ENCODE peak calls at places on chromosomes 4 and X, in seven cellular contexts. One of them, this sample, is unnamed.

GRCh38 chr4:136742330-136742729 is 790.0 kb downstream of the PCDH18 start:
- DNase-seq in heart left ventricle: no peak
- DNase-seq in A673: peak
- DNase-seq in endodermal cell: no peak
- DNase-seq in neural progenitor cell: no peak
- DNase-seq in transverse colon: no peak
- DNase-seq in hepatocyte: no peak
- DNase-seq in this sample: peak

GRCh38 chr4:122341906-122342305 is 36.9 kb upstream of the ADAD1 start:
- DNase-seq in heart left ventricle: no peak
- DNase-seq in A673: no peak
- DNase-seq in endodermal cell: no peak
- DNase-seq in neural progenitor cell: no peak
- DNase-seq in transverse colon: no peak
- DNase-seq in hepatocyte: peak
- DNase-seq in this sample: peak

GRCh38 chr4:56902703-56903102 is 5.0 kb upstream of the REST start:
- DNase-seq in heart left ventricle: no peak
- DNase-seq in A673: no peak
- DNase-seq in endodermal cell: no peak
- DNase-seq in neural progenitor cell: no peak
- DNase-seq in transverse colon: no peak
- DNase-seq in hepatocyte: no peak
- DNase-seq in this sample: no peak

GRCh38 chr4:20391224-20391623 is 139.5 kb downstream of the SLIT2 start:
- DNase-seq in heart left ventricle: no peak
- DNase-seq in A673: no peak
- DNase-seq in endodermal cell: no peak
- DNase-seq in neural progenitor cell: no peak
- DNase-seq in transverse colon: no peak
- DNase-seq in hepatocyte: no peak
- DNase-seq in this sample: peak

GRCh38 chrX:71098302-71098701 is 2.7 kb downstream of the FOXO4 start:
- DNase-seq in heart left ventricle: peak
- DNase-seq in A673: peak
- DNase-seq in endodermal cell: peak
- DNase-seq in neural progenitor cell: no peak
- DNase-seq in transverse colon: peak
- DNase-seq in hepatocyte: peak
- DNase-seq in this sample: no peak

GRCh38 chrX:21802054-21802660 is 37.3 kb upstream of the MBTPS2 start:
- DNase-seq in heart left ventricle: no peak
- DNase-seq in A673: peak
- DNase-seq in endodermal cell: no peak
- DNase-seq in neural progenitor cell: no peak
- DNase-seq in transverse colon: no peak
- DNase-seq in hepatocyte: peak
- DNase-seq in this sample: no peak

GRCh38 chr4:166435449-166435848 is 562.4 kb downstream of the TLL1 start:
- DNase-seq in heart left ventricle: no peak
- DNase-seq in A673: no peak
- DNase-seq in endodermal cell: no peak
- DNase-seq in neural progenitor cell: no peak
- DNase-seq in transverse colon: no peak
- DNase-seq in hepatocyte: no peak
- DNase-seq in this sample: peak

GRCh38 chr4:141642711-141643110 is 6.3 kb downstream of the IL15 start:
- DNase-seq in heart left ventricle: no peak
- DNase-seq in A673: no peak
- DNase-seq in endodermal cell: no peak
- DNase-seq in neural progenitor cell: no peak
- DNase-seq in transverse colon: no peak
- DNase-seq in hepatocyte: no peak
- DNase-seq in this sample: no peak

GRCh38 chrX:24241822-24242648 is 71.8 kb downstream of the SUPT20HL2 start:
- DNase-seq in heart left ventricle: no peak
- DNase-seq in A673: peak
- DNase-seq in endodermal cell: peak
- DNase-seq in neural progenitor cell: peak
- DNase-seq in transverse colon: no peak
- DNase-seq in hepatocyte: peak
- DNase-seq in this sample: peak

GRCh38 chrX:66408507-66408906 is 230.4 kb downstream of the EDA2R start:
- DNase-seq in heart left ventricle: no peak
- DNase-seq in A673: peak
- DNase-seq in endodermal cell: no peak
- DNase-seq in neural progenitor cell: no peak
- DNase-seq in transverse colon: no peak
- DNase-seq in hepatocyte: no peak
- DNase-seq in this sample: no peak

GRCh38 chrX:37846141-37846540 is 1.2 kb downstream of the DYNLT3 start:
- DNase-seq in heart left ventricle: no peak
- DNase-seq in A673: no peak
- DNase-seq in endodermal cell: no peak
- DNase-seq in neural progenitor cell: no peak
- DNase-seq in transverse colon: no peak
- DNase-seq in hepatocyte: no peak
- DNase-seq in this sample: no peak

GRCh38 chr4:126306152-126306869 is 991.6 kb downstream of the FAT4 start:
- DNase-seq in heart left ventricle: peak
- DNase-seq in A673: no peak
- DNase-seq in endodermal cell: no peak
- DNase-seq in neural progenitor cell: no peak
- DNase-seq in transverse colon: no peak
- DNase-seq in hepatocyte: no peak
- DNase-seq in this sample: no peak

GRCh38 chr4:46329118-46329976 is 60.6 kb downstream of the GABRA2 start:
- DNase-seq in heart left ventricle: no peak
- DNase-seq in A673: peak
- DNase-seq in endodermal cell: peak
- DNase-seq in neural progenitor cell: peak
- DNase-seq in transverse colon: peak
- DNase-seq in hepatocyte: peak
- DNase-seq in this sample: no peak

GRCh38 chr4:161403781-161404180 is 760.0 kb downstream of the FSTL5 start:
- DNase-seq in heart left ventricle: no peak
- DNase-seq in A673: no peak
- DNase-seq in endodermal cell: no peak
- DNase-seq in neural progenitor cell: no peak
- DNase-seq in transverse colon: no peak
- DNase-seq in hepatocyte: no peak
- DNase-seq in this sample: no peak

GRCh38 chr4:152436384-152436783 is 99.5 kb downstream of the FBXW7 start:
- DNase-seq in heart left ventricle: no peak
- DNase-seq in A673: no peak
- DNase-seq in endodermal cell: peak
- DNase-seq in neural progenitor cell: no peak
- DNase-seq in transverse colon: no peak
- DNase-seq in hepatocyte: no peak
- DNase-seq in this sample: no peak

GRCh38 chr4:14880805-14881204 is 121.5 kb upstream of the CPEB2 start:
- DNase-seq in heart left ventricle: no peak
- DNase-seq in A673: peak
- DNase-seq in endodermal cell: no peak
- DNase-seq in neural progenitor cell: no peak
- DNase-seq in transverse colon: no peak
- DNase-seq in hepatocyte: no peak
- DNase-seq in this sample: no peak

GRCh38 chr4:164536829-164537228 is 217.1 kb upstream of the SMIM31 start:
- DNase-seq in heart left ventricle: no peak
- DNase-seq in A673: peak
- DNase-seq in endodermal cell: no peak
- DNase-seq in neural progenitor cell: no peak
- DNase-seq in transverse colon: no peak
- DNase-seq in hepatocyte: peak
- DNase-seq in this sample: peak

GRCh38 chr4:121455285-121455684 is 74.5 kb upstream of the QRFPR start:
- DNase-seq in heart left ventricle: no peak
- DNase-seq in A673: no peak
- DNase-seq in endodermal cell: no peak
- DNase-seq in neural progenitor cell: no peak
- DNase-seq in transverse colon: no peak
- DNase-seq in hepatocyte: no peak
- DNase-seq in this sample: no peak

GRCh38 chr4:23915459-23916132 is 25.7 kb upstream of the PPARGC1A start:
- DNase-seq in heart left ventricle: peak
- DNase-seq in A673: no peak
- DNase-seq in endodermal cell: no peak
- DNase-seq in neural progenitor cell: no peak
- DNase-seq in transverse colon: no peak
- DNase-seq in hepatocyte: no peak
- DNase-seq in this sample: no peak

DNA sequence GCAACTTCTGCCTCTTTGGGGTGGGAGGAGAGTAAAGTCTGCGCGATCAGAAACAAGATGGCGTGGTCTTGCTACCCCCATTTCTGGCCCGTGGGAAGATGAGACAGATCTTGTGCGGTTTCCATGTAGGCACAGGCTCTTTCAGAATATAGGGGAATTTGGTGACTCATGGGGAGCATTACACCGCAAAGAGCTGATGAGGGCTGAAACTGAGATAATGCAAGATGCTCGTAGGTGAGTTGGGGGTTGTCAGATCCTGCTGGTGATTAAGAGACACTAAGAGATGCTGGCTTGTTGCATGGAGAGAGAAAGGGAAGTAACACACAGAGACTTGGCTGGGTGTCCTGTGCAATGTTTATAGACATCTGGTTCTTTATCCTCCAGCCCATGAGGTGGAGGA is 1.5 kb downstream of the EVC start:
- DNase-seq in heart left ventricle: no peak
- DNase-seq in A673: no peak
- DNase-seq in endodermal cell: peak
- DNase-seq in neural progenitor cell: no peak
- DNase-seq in transverse colon: no peak
- DNase-seq in hepatocyte: no peak
- DNase-seq in this sample: peak
- H3K4me3 ChIP-seq in heart left ventricle: no peak
- H3K4me3 ChIP-seq in A673: peak
- H3K4me3 ChIP-seq in endodermal cell: peak
- H3K4me3 ChIP-seq in neural progenitor cell: no peak
- H3K4me3 ChIP-seq in transverse colon: no peak
- H3K4me3 ChIP-seq in hepatocyte: no peak
- H3K4me3 ChIP-seq in this sample: peak

DNA sequence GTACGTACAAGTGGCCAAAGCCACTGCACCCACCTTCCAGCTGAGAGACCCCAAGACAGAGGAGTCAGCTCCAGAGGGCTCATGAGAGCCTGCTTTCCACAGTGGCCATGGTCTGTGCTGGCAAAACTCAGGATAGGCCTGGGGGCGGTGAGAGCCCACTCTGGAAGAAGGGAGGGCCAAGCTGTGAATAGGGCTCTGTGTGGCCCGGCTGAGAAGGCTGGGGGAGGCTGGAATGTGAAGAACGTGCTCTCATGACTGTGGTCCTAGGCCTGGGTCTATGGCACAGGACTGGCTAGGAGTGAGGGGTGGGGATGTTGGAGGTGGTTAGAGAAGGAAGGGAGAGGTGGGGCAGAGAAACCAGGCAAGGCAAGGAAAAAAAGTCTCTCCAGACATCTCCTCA is 13.3 kb downstream of the STARD8 start:
- DNase-seq in heart left ventricle: no peak
- DNase-seq in A673: no peak
- DNase-seq in endodermal cell: no peak
- DNase-seq in neural progenitor cell: no peak
- DNase-seq in transverse colon: no peak
- DNase-seq in hepatocyte: no peak
- DNase-seq in this sample: no peak
- TF ChIP-seq CTCF in heart left ventricle: no peak
- TF ChIP-seq CTCF in A673: no peak
- TF ChIP-seq CTCF in endodermal cell: no peak
- TF ChIP-seq CTCF in neural progenitor cell: no peak
- TF ChIP-seq CTCF in transverse colon: no peak
- TF ChIP-seq CTCF in hepatocyte: no peak
- TF ChIP-seq CTCF in this sample: no peak

GRCh38 chrX:129574214-129574613 is 34.2 kb downstream of the OCRL start:
- DNase-seq in heart left ventricle: no peak
- DNase-seq in A673: no peak
- DNase-seq in endodermal cell: no peak
- DNase-seq in neural progenitor cell: no peak
- DNase-seq in transverse colon: no peak
- DNase-seq in hepatocyte: no peak
- DNase-seq in this sample: no peak

GRCh38 chrX:129572422-129572821 is 32.4 kb downstream of the OCRL start:
- DNase-seq in heart left ventricle: no peak
- DNase-seq in A673: peak
- DNase-seq in endodermal cell: no peak
- DNase-seq in neural progenitor cell: no peak
- DNase-seq in transverse colon: no peak
- DNase-seq in hepatocyte: no peak
- DNase-seq in this sample: no peak

GRCh38 chrX:129577473-129577872 is 37.4 kb downstream of the OCRL start:
- DNase-seq in heart left ventricle: no peak
- DNase-seq in A673: peak
- DNase-seq in endodermal cell: no peak
- DNase-seq in neural progenitor cell: no peak
- DNase-seq in transverse colon: no peak
- DNase-seq in hepatocyte: peak
- DNase-seq in this sample: peak

GRCh38 chrX:129577877-129578276 is 37.8 kb downstream of the OCRL start:
- DNase-seq in heart left ventricle: no peak
- DNase-seq in A673: no peak
- DNase-seq in endodermal cell: no peak
- DNase-seq in neural progenitor cell: no peak
- DNase-seq in transverse colon: no peak
- DNase-seq in hepatocyte: no peak
- DNase-seq in this sample: no peak

GRCh38 chrX:129576539-129576938 is 36.5 kb downstream of the OCRL start:
- DNase-seq in heart left ventricle: no peak
- DNase-seq in A673: peak
- DNase-seq in endodermal cell: no peak
- DNase-seq in neural progenitor cell: no peak
- DNase-seq in transverse colon: no peak
- DNase-seq in hepatocyte: no peak
- DNase-seq in this sample: no peak
- H3K27ac ChIP-seq in heart left ventricle: no peak
- H3K27ac ChIP-seq in A673: no peak
- H3K27ac ChIP-seq in endodermal cell: no peak
- H3K27ac ChIP-seq in neural progenitor cell: no peak
- H3K27ac ChIP-seq in transverse colon: no peak
- H3K27ac ChIP-seq in hepatocyte: no peak
- H3K27ac ChIP-seq in this sample: no peak

GRCh38 chr4:177266492-177266891 is 43.2 kb upstream of the NEIL3 start:
- DNase-seq in heart left ventricle: no peak
- DNase-seq in A673: no peak
- DNase-seq in endodermal cell: no peak
- DNase-seq in neural progenitor cell: no peak
- DNase-seq in transverse colon: no peak
- DNase-seq in hepatocyte: no peak
- DNase-seq in this sample: no peak

GRCh38 chr4:177267911-177268310 is 41.8 kb upstream of the NEIL3 start:
- DNase-seq in heart left ventricle: no peak
- DNase-seq in A673: no peak
- DNase-seq in endodermal cell: no peak
- DNase-seq in neural progenitor cell: no peak
- DNase-seq in transverse colon: no peak
- DNase-seq in hepatocyte: no peak
- DNase-seq in this sample: no peak

GRCh38 chr4:177263818-177264217 is 45.9 kb upstream of the NEIL3 start:
- DNase-seq in heart left ventricle: no peak
- DNase-seq in A673: no peak
- DNase-seq in endodermal cell: peak
- DNase-seq in neural progenitor cell: no peak
- DNase-seq in transverse colon: no peak
- DNase-seq in hepatocyte: no peak
- DNase-seq in this sample: no peak

GRCh38 chr4:177264788-177265422 is 44.8 kb upstream of the NEIL3 start:
- DNase-seq in heart left ventricle: no peak
- DNase-seq in A673: no peak
- DNase-seq in endodermal cell: no peak
- DNase-seq in neural progenitor cell: no peak
- DNase-seq in transverse colon: no peak
- DNase-seq in hepatocyte: no peak
- DNase-seq in this sample: no peak

GRCh38 chr4:177265729-177266128 is 43.9 kb upstream of the NEIL3 start:
- DNase-seq in heart left ventricle: no peak
- DNase-seq in A673: no peak
- DNase-seq in endodermal cell: no peak
- DNase-seq in neural progenitor cell: no peak
- DNase-seq in transverse colon: no peak
- DNase-seq in hepatocyte: peak
- DNase-seq in this sample: no peak
- H3K4me3 ChIP-seq in heart left ventricle: no peak
- H3K4me3 ChIP-seq in A673: no peak
- H3K4me3 ChIP-seq in endodermal cell: no peak
- H3K4me3 ChIP-seq in neural progenitor cell: no peak
- H3K4me3 ChIP-seq in transverse colon: no peak
- H3K4me3 ChIP-seq in hepatocyte: no peak
- H3K4me3 ChIP-seq in this sample: no peak